ENCODE peak calls at places on chromosomes 16 and 17, in ten cellular contexts. H is left ventricle myocardium inferior; D is CD8-positive, alpha-beta memory T cell; N is IMR-90; V is PC-3; Y is hepatocyte; X is fibroblast of lung; A is GM23248; G is transverse colon; U is stomach. K is an unnamed sample.

GRCh38 chr16:75179208-75179607 is 27.8 kb downstream of the CTRB2 start:
- DNase-seq in X (no peak), D (no peak), Y (no peak), A (no peak), U (no peak), N (no peak), V (no peak), H (no peak), G (no peak), K (no peak)

GRCh38 chr17:81524063-81524864 is 3.9 kb upstream of the FSCN2 start:
- DNase-seq in N (no peak), X (no peak), V (no peak), Y (no peak), G (no peak), U (no peak), D (no peak), H (no peak), A (no peak), K (no peak)

GRCh38 chr16:73013974-73014373 is 34.0 kb downstream of the ZFHX3 start:
- DNase-seq in Y (no peak), V (no peak), G (no peak), X (no peak), N (no peak), U (no peak), D (no peak), H (no peak), A (no peak), K (no peak)

GRCh38 chr17:83192161-83192788 is 112.9 kb downstream of the METRNL start:
- DNase-seq in G (peak), V (no peak), A (peak), Y (no peak), U (no peak), X (peak), D (no peak), N (peak), H (peak), K (no peak)

GRCh38 chr17:82399030-82399429 is 19.1 kb upstream of the HEXD start:
- DNase-seq in V (no peak), D (no peak), N (peak), G (no peak), Y (peak), X (peak), H (peak), A (peak), U (no peak), K (no peak)

GRCh38 chr16:30922960-30923535 is 324 bp upstream of the FBXL19 start:
- DNase-seq in N (peak), Y (peak), U (peak), X (peak), V (peak), G (peak), A (peak), H (peak), D (peak), K (peak)

GRCh38 chr16:83843657-83844056 is 35.9 kb downstream of the HSBP1 start:
- DNase-seq in H (no peak), U (no peak), Y (no peak), V (no peak), D (no peak), A (no peak), G (no peak), N (no peak), X (no peak), K (no peak)

GRCh38 chr16:2003827-2004641 is 5.6 kb downstream of the ZNF598 start:
- DNase-seq in N (peak), D (peak), U (peak), G (peak), V (peak), A (peak), H (peak), X (peak), Y (peak), K (peak)

GRCh38 chr17:67386965-67387551 is 10.0 kb downstream of the PITPNC1 start:
- DNase-seq in Y (peak), U (peak), X (peak), N (peak), V (peak), A (peak), D (peak), G (peak), H (peak), K (no peak)

GRCh38 chr16:3689731-3690130 is 27.6 kb downstream of the TRAP1 start:
- DNase-seq in V (no peak), H (no peak), D (no peak), G (no peak), X (no peak), A (peak), N (no peak), U (no peak), Y (no peak), K (no peak)

GRCh38 chr17:78381601-78382168 is 3.2 kb downstream of the PGS1 start:
- DNase-seq in H (no peak), U (no peak), A (peak), G (no peak), Y (no peak), D (no peak), N (no peak), X (peak), V (no peak), K (no peak)

GRCh38 chr17:46841561-46842379 is 9.6 kb upstream of the WNT9B start:
- DNase-seq in H (no peak), A (peak), D (no peak), G (no peak), Y (peak), X (no peak), V (peak), N (no peak), U (no peak), K (no peak)

GRCh38 chr17:81582341-81582740 is 30.2 kb upstream of the FAAP100 start:
- DNase-seq in D (no peak), X (peak), V (peak), U (no peak), G (no peak), Y (no peak), N (peak), A (peak), H (no peak), K (no peak)

GRCh38 chr17:73956595-73957465 is 246.6 kb upstream of the RPL38 start:
- DNase-seq in D (peak), X (no peak), V (peak), U (peak), G (peak), H (peak), Y (peak), N (no peak), A (peak), K (peak)

GRCh38 chr17:81448442-81448841 is 53.2 kb downstream of the BAHCC1 start:
- DNase-seq in H (no peak), N (no peak), U (no peak), D (no peak), V (no peak), Y (no peak), A (no peak), G (no peak), X (no peak), K (no peak)

GRCh38 chr17:42428141-42428944 is 5.3 kb upstream of the CAVIN1 start:
- DNase-seq in V (no peak), U (peak), G (peak), H (no peak), N (peak), D (peak), X (peak), Y (peak), A (peak), K (peak)

GRCh38 chr17:39903158-39903884 is 15.1 kb downstream of the GSDMB start:
- DNase-seq in X (no peak), H (no peak), N (no peak), A (no peak), D (no peak), G (no peak), U (no peak), Y (no peak), V (no peak), K (no peak)

GRCh38 chr16:10180771-10181163 is 1.5 kb downstream of the GRIN2A start:
- DNase-seq in A (peak), X (peak), H (no peak), D (no peak), V (no peak), N (no peak), U (no peak), Y (peak), G (no peak), K (no peak)

GRCh38 chr17:13560935-13561334 is 40.8 kb downstream of the HS3ST3A1 start:
- DNase-seq in V (no peak), N (no peak), H (no peak), X (no peak), A (no peak), D (no peak), Y (no peak), U (no peak), G (no peak), K (no peak)

GRCh38 chr17:72334205-72334604 is 213.4 kb downstream of the SOX9 start:
- DNase-seq in X (peak), U (no peak), A (peak), G (no peak), V (no peak), D (no peak), N (peak), Y (no peak), H (no peak), K (no peak)

GRCh38 chr17:74739227-74739831 is 2.3 kb downstream of the RAB37 start:
- DNase-seq in U (no peak), G (no peak), D (no peak), N (no peak), X (no peak), H (no peak), V (no peak), Y (no peak), A (no peak), K (no peak)

GRCh38 chr17:4195306-4195705 is 52.3 kb downstream of the CYB5D2 start:
- DNase-seq in Y (no peak), U (no peak), A (peak), N (peak), H (no peak), V (no peak), G (no peak), X (peak), D (no peak), K (peak)

GRCh38 chr16:1299868-1300203 is 9.6 kb upstream of the UBE2I start:
- DNase-seq in X (no peak), A (no peak), U (no peak), H (no peak), Y (no peak), N (no peak), V (no peak), D (no peak), G (no peak), K (no peak)

GRCh38 chr17:859461-860195 is 77.5 kb downstream of the MRM3 start:
- DNase-seq in X (peak), N (peak), V (no peak), H (peak), G (no peak), Y (no peak), U (no peak), A (peak), D (no peak), K (peak)

GRCh38 chr16:82631701-82632685 is 5.2 kb downstream of the CDH13 start:
- DNase-seq in Y (no peak), V (peak), U (no peak), G (no peak), H (no peak), N (peak), X (no peak), A (no peak), D (no peak), K (no peak)

GRCh38 chr17:35898283-35899070 is 18.3 kb upstream of the CCL5 start:
- DNase-seq in V (peak), G (peak), U (peak), H (peak), X (no peak), A (no peak), D (no peak), Y (no peak), N (no peak), K (no peak)

GRCh38 chr16:10318798-10319500 is 66.9 kb upstream of the ATF7IP2 start:
- DNase-seq in U (no peak), H (no peak), G (no peak), A (no peak), Y (no peak), N (no peak), X (no peak), D (no peak), V (no peak), K (no peak)

GRCh38 chr17:82449136-82449882 is 1.2 kb downstream of the CYBC1 start:
- DNase-seq in V (no peak), N (no peak), X (no peak), U (peak), D (peak), G (peak), A (no peak), H (no peak), Y (no peak), K (no peak)

GRCh38 chr17:20263595-20263994 is 203.7 kb downstream of the LGALS9B start:
- DNase-seq in Y (no peak), D (no peak), U (no peak), X (peak), V (no peak), H (no peak), N (peak), A (peak), G (no peak), K (peak)

GRCh38 chr17:71970312-71970711 is 150.5 kb upstream of the SOX9 start:
- DNase-seq in X (peak), G (no peak), V (peak), N (peak), Y (peak), U (no peak), H (no peak), A (peak), D (no peak), K (peak)

GRCh38 chr17:80146121-80147034 is 550 bp downstream of the EIF4A3 start:
- DNase-seq in H (no peak), A (peak), U (no peak), N (peak), D (no peak), Y (no peak), X (peak), V (peak), G (no peak), K (no peak)

GRCh38 chr16:78285437-78285917 is 186.0 kb downstream of the WWOX start:
- DNase-seq in G (no peak), N (no peak), D (no peak), V (no peak), X (no peak), Y (no peak), U (no peak), A (no peak), H (no peak), K (no peak)

GRCh38 chr16:14562691-14563491 is 67.2 kb downstream of the PARN start:
- DNase-seq in U (peak), G (peak), X (peak), N (peak), Y (peak), A (peak), D (no peak), H (no peak), V (no peak), K (peak)

GRCh38 chr17:68972119-68972704 is 17.0 kb upstream of the ABCA8 start:
- DNase-seq in N (peak), G (no peak), D (no peak), A (peak), V (peak), U (no peak), X (peak), H (no peak), Y (peak), K (peak)

GRCh38 chr16:80105160-80105559 is 435.6 kb upstream of the DYNLRB2 start:
- DNase-seq in V (peak), G (no peak), X (peak), H (no peak), N (no peak), Y (peak), D (no peak), U (no peak), A (peak), K (peak)
- H3K27ac ChIP-seq in V (peak), G (no peak), X (no peak), H (no peak), N (no peak), Y (no peak), D (no peak), U (no peak), A (no peak), K (no peak)

GRCh38 chr17:34252138-34252889 is 2.8 kb upstream of the CCL2 start:
- DNase-seq in H (peak), A (peak), G (peak), D (no peak), V (no peak), Y (peak), X (peak), U (peak), N (peak), K (peak)
- H3K27ac ChIP-seq in H (peak), A (peak), G (peak), D (no peak), V (no peak), Y (peak), X (peak), U (peak), N (peak), K (peak)

DNA sequence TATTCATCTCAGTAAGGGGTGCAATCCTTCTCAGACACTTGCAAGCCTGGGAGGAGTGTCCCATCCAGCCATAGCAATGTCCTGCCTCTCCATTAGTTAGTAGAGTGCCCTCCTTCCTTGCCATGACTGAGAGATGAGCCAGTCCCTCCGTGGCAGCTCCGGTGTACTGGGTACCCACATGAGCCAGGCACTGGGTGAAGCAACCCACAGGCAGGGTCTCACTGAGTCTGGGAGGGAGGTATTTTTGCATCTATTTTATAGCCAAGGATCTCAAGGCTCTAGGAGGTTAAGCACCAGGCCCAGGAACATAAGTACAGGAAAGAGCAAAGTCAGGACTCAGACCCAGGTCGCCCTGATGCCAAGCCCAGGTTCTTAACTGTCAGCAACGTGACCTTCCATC is 16.9 kb downstream of the NOS2 start:
- DNase-seq in H (no peak), D (no peak), G (no peak), U (no peak), V (no peak), X (no peak), N (no peak), Y (no peak), A (no peak), K (no peak)
- H3K27ac ChIP-seq in H (peak), D (no peak), G (no peak), U (no peak), V (no peak), X (no peak), N (no peak), Y (no peak), A (no peak), K (no peak)

GRCh38 chr16:89376812-89377445 is 113.4 kb downstream of the ANKRD11 start:
- DNase-seq in D (no peak), G (no peak), H (no peak), X (no peak), U (no peak), N (no peak), A (no peak), V (no peak), Y (no peak), K (no peak)

GRCh38 chr16:89375686-89376085 is 114.7 kb downstream of the ANKRD11 start:
- DNase-seq in X (no peak), H (no peak), U (no peak), N (no peak), D (no peak), G (no peak), A (no peak), Y (no peak), V (peak), K (no peak)

GRCh38 chr16:89374393-89374948 is 115.9 kb downstream of the ANKRD11 start:
- DNase-seq in D (no peak), A (no peak), V (peak), N (peak), H (no peak), X (peak), Y (no peak), U (no peak), G (no peak), K (no peak)

GRCh38 chr16:89373355-89374110 is 116.8 kb downstream of the ANKRD11 start:
- DNase-seq in G (no peak), V (no peak), Y (peak), D (no peak), H (no peak), A (no peak), U (no peak), X (peak), N (peak), K (no peak)

DNA sequence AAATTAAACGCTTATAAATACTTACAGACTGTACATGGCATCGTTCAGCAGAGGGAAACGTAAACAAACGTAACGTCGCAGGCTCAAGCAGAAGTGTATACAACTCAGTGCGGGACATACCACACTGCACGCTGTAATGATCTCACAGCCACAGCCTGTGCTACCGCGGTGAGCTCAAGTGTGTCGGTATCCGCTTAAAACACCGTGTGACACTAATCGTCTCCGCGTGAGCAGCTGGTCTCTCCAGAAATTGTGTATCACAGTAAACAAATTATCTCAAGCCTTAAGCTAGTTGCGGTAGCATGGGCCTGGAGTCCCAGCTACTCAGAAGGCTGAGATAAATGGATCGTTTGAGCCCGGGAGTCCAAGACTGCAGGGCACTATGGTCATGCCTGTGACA is 115.3 kb downstream of the ANKRD11 start:
- DNase-seq in X (no peak), Y (no peak), N (peak), A (no peak), V (peak), G (no peak), U (no peak), H (no peak), D (no peak), K (no peak)
- H3K27ac ChIP-seq in X (peak), Y (peak), N (no peak), A (no peak), V (peak), G (no peak), U (no peak), H (peak), D (no peak), K (no peak)

DNA sequence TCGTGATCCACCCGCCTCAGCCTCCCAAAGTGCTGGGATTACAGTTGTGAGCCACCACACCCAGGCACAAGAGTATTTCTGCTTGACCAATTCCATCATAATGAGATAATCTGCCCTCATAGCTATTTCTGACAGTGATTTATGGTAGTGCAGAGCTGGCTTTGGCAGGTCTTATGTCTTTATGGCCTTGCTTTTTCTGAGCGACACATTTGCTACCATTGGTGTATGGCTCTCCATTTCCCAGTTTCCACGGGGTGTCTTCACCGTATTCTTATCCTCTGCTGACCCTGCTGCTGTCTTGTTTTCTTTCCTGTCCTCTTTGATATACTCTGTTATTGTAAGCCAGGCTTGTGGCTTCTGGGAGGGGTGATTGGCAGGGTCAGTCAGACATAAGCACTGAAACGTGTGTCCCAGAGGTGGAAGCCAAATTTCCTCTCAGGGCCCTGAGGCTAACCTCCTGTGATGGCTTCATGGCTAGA is 161.1 kb upstream of the TBX2 start:
- DNase-seq in H (no peak), D (no peak), Y (no peak), U (no peak), N (no peak), X (peak), G (no peak), A (no peak), V (no peak), K (no peak)
- H3K27ac ChIP-seq in H (peak), D (no peak), Y (no peak), U (no peak), N (no peak), X (no peak), G (no peak), A (no peak), V (no peak), K (no peak)

DNA sequence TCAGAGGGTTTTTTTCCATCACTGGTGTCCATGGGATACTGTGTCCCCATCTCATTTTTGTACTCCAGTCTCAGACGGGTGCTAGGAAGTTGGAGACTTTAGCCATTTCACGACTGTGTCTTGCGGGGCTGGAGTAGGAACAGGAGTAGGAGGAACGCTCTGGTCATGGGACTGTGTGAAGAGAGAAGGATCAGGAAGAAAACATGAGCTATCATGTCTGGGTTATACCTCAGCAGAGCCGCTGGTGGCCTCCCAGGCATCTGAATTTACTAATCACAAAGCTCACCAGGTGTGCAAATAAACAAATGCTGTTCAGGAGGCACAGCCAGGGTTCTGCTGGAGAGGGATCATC is 225.4 kb downstream of the SEC14L1 start:
- DNase-seq in U (no peak), H (no peak), X (no peak), V (no peak), A (peak), G (no peak), D (no peak), N (peak), Y (no peak), K (no peak)
- H3K27ac ChIP-seq in U (peak), H (peak), X (peak), V (peak), A (peak), G (peak), D (no peak), N (peak), Y (peak), K (peak)